ENCODE peak calls at places on chromosomes 1 and 21, in six cellular contexts. Y, O, D, T, F and P are unnamed samples.

GRCh38 chr1:161506336-161507223 is 1.3 kb downstream of the FCGR2A start:
- DNase-seq in T (no peak), F (no peak), O (peak), D (no peak), Y (no peak), P (no peak)

GRCh38 chr1:99180343-99180808 is 83.9 kb upstream of the PLPPR4 start:
- DNase-seq in F (peak), O (peak), T (peak), D (peak), Y (peak), P (peak)

GRCh38 chr1:172964864-172965263 is 85.9 kb downstream of the TNFSF18 start:
- DNase-seq in O (peak), D (no peak), T (no peak), F (no peak), Y (no peak), P (no peak)

GRCh38 chr1:62327360-62328051 is 8.3 kb upstream of the KANK4 start:
- DNase-seq in Y (no peak), F (no peak), D (peak), T (no peak), O (no peak), P (no peak)

GRCh38 chr1:44783697-44784093 is 4.3 kb downstream of the BEST4 start:
- DNase-seq in T (no peak), Y (no peak), O (no peak), F (no peak), D (no peak), P (no peak)

GRCh38 chr1:173268261-173268660 is 61.1 kb upstream of the TNFSF4 start:
- DNase-seq in Y (no peak), O (no peak), T (no peak), F (no peak), D (no peak), P (no peak)

GRCh38 chr1:218374401-218374848 is 29.3 kb downstream of the TGFB2 start:
- DNase-seq in T (no peak), D (no peak), O (peak), F (no peak), Y (no peak), P (no peak)

GRCh38 chr21:25573409-25574206 is 33.7 kb downstream of the MRPL39 start:
- DNase-seq in F (peak), O (peak), Y (no peak), T (no peak), D (no peak), P (no peak)

GRCh38 chr1:26986658-26987057 is 6.8 kb upstream of the TRNP1 start:
- DNase-seq in F (no peak), O (no peak), T (no peak), D (no peak), Y (no peak), P (no peak)

GRCh38 chr21:34884346-34884929 is 164.7 kb downstream of the RUNX1 start:
- DNase-seq in T (no peak), Y (no peak), D (no peak), F (no peak), O (no peak), P (no peak)

GRCh38 chr1:203467550-203467921 is 8.1 kb upstream of the PRELP start:
- DNase-seq in T (no peak), D (no peak), Y (peak), O (no peak), F (no peak), P (peak)

GRCh38 chr21:32389337-32390015 is 3.3 kb downstream of the URB1 start:
- DNase-seq in T (no peak), Y (no peak), D (no peak), F (peak), O (peak), P (no peak)

GRCh38 chr1:68293609-68294353 is 61.5 kb upstream of the WLS start:
- DNase-seq in O (peak), F (peak), Y (no peak), D (peak), T (no peak), P (no peak)

GRCh38 chr1:225882008-225882698 is at the start of gene TMEM63A:
- DNase-seq in F (peak), Y (peak), T (peak), O (peak), D (peak), P (peak)

GRCh38 chr1:3101127-3101939 is 32.3 kb downstream of the PRDM16 start:
- DNase-seq in F (no peak), T (no peak), O (no peak), Y (no peak), D (peak), P (no peak)

DNA sequence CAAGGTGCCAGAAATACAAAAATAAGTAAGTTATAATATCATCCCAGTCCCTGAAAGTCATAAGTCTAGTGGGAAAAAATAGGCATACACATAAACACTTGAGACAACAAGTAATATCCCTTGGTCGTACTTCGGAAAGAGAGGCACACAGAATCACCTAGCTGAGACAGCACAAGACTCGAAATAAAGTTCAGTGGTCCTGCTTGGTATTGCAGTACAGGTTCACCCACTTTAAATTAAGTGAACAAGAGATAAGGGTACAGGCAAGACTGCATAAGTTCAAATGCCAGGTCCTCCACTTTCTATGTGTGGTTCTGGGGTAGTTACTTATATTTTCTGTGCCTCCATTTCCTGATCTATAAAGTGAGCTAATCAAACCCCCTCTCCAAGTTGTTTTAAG is 47.6 kb downstream of the SEC16B start:
- DNase-seq in F (no peak), T (no peak), O (no peak), D (no peak), Y (no peak), P (no peak)
- TF ChIP-seq CTCF in F (no peak), T (no peak), O (no peak), D (peak), Y (no peak), P (no peak)

GRCh38 chr1:22671999-22672398 is 19.0 kb downstream of the C1QB start:
- DNase-seq in O (no peak), Y (no peak), T (no peak), F (no peak), D (no peak), P (no peak)

GRCh38 chr1:22673486-22674409 is 20.7 kb downstream of the C1QB start:
- DNase-seq in D (peak), Y (no peak), T (peak), F (peak), O (peak), P (peak)

GRCh38 chr1:22677861-22678521 is 25.0 kb downstream of the C1QB start:
- DNase-seq in O (no peak), D (no peak), Y (no peak), F (no peak), T (no peak), P (no peak)

GRCh38 chr1:22676916-22677601 is 24.0 kb downstream of the C1QB start:
- DNase-seq in D (no peak), T (no peak), Y (no peak), F (peak), O (no peak), P (no peak)

GRCh38 chr1:22674410-22674749 is 21.3 kb downstream of the C1QB start:
- DNase-seq in Y (no peak), F (no peak), O (no peak), D (no peak), T (no peak), P (no peak)
- TF ChIP-seq CTCF in Y (no peak), F (no peak), O (no peak), D (no peak), T (no peak), P (no peak)

DNA sequence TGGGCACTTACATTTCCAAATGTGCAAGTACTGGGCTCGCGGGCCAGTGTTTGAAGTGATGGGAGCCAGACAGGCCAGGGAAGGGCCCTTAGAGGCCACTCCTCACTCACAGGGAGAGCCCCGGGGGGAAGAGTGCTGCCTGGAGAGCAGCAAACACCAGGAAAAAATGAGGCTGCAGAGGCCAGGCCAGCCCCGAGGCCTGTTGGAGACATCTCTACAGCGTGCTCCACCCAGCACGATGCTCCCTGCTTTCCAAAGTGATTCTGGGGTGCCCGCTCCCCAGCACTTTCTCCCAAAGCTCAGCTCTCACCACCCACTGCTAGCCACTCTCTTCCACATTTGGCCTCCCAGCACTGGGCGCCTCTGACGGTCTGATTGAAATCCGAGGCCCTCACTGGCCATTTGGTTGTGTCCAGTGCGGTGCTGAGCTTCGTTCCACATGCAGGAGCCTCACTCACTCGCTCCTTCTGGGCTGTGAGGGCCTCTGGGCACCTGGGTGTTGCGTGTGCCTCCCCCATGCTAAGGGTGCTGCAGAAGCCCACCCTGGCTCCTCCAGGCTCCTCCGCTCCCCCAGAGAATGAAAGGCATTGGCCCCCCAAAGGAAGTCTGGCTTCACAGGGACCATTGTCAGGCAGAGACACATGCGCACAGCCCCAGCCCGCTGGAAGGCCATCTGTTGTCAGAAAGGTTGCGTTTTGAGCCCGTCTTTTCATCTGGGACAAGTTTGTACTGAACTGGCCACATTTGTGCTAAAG is 385.4 kb upstream of the VAMP3 start:
- DNase-seq in T (no peak), D (peak), Y (peak), O (no peak), F (no peak), P (no peak)
- TF ChIP-seq CTCF in T (no peak), D (no peak), Y (no peak), O (no peak), F (no peak), P (no peak)

GRCh38 chr21:39968010-39968409 is 100.8 kb downstream of the PCP4 start:
- DNase-seq in O (no peak), F (no peak), D (peak), Y (no peak), T (no peak), P (no peak)
- TF ChIP-seq CTCF in O (no peak), F (no peak), D (peak), Y (no peak), T (no peak), P (no peak)

GRCh38 chr1:168069384-168069783 is 67.3 kb downstream of the GPR161 start:
- DNase-seq in T (no peak), D (no peak), F (no peak), Y (no peak), O (no peak), P (no peak)
- TF ChIP-seq CTCF in T (no peak), D (peak), F (no peak), Y (no peak), O (no peak), P (no peak)

DNA sequence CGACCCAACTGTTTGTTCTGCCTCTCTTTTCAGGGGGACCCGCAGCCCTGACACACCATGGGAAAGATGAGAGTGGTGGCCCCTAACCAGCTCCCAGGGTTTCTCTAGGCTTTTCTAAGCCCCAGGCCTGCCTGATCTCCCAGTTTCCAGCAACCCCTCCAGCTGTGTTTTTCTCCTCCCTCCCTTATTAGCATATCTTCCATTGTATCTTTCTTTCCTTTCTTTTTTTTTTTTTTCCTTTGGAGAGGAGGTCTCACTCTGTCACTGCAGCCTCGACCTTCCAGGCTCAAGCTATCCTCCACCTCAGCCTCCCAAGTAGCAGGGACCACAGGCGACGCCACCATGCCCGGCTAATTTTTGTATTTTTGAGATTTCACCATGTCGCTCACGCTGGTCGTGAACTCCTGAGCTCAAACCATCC is 1.8 kb upstream of the CERS2 start:
- DNase-seq in Y (no peak), O (no peak), T (no peak), D (no peak), F (no peak), P (no peak)
- TF ChIP-seq CTCF in Y (no peak), O (no peak), T (no peak), D (no peak), F (no peak), P (no peak)

DNA sequence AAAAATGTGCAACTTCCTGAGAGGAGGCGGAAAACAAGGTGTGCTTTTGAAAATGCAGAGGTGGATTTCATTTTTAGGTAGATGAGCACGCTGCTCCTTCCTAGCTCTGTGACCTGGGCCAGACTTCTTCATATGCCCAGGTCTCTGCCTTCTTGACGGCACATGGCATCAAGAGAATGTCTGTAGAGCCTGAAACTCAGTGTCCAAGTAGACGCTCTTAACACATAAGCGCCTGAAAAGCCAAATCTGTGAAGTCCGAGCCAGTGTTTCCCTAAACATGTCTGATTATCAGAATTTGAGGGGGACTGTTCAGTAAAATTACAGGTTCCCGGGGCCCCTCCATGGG is 25.7 kb downstream of the FHAD1 start:
- DNase-seq in F (no peak), T (no peak), D (no peak), O (no peak), Y (no peak), P (no peak)
- TF ChIP-seq CTCF in F (no peak), T (peak), D (peak), O (no peak), Y (no peak), P (no peak)

DNA sequence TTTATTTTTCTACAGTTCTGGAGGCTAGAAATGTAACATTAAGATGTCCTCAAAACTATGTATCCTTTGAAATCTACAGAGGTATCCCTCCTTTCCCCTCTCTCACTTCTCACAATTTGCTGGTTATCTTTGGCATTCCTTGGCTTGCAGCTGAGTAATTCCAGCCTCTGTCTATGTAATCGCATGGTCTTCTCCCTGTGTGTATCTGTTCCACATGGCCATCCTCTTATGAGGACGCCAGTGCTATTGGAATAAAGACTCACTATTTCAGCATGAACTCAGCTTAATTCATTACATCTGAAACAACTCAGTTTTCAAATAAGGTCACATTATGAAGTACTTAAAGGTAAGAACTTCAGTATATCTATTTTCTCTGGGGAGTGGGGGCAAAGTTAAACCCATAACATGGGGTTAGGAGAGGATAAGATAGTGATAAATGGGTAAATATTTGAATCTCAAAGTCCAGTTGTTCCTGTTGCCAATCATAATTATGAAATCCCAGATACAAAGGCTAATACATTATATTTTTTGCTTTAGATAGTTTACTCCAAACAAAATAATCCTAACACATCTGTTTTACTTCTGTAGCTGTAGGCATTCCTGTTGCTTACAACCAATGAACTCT is 1290.8 kb downstream of the NCAM2 start:
- DNase-seq in O (no peak), T (no peak), D (no peak), F (no peak), Y (no peak), P (no peak)
- TF ChIP-seq CTCF in O (no peak), T (no peak), D (no peak), F (no peak), Y (no peak), P (no peak)

DNA sequence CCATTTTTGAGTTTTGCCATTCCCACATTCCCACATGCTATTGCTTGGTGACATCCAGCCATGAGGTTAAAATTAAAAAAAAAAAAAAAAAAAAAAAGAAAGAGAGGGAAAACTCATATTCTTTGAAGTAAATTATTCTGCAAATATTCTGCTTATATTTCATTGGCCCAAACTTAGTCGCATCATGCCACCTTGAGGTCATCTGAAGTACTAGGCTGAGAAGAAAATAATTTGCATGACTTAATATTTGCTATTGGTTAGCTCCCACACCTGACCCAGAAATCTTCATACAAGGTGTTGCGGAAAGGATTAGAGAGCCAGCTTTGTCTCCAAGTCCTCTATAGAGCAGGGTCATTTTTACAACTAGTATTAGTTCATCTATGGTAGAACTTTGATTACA is 2206.0 kb downstream of the MRPL39 start:
- DNase-seq in Y (no peak), F (no peak), D (no peak), T (no peak), O (no peak), P (no peak)
- TF ChIP-seq CTCF in Y (no peak), F (no peak), D (peak), T (no peak), O (no peak), P (no peak)